ENCODE peak calls at places on chromosomes 7 and 10, in nine cellular contexts. F is ovary, D is pancreas, W is fibroblast of lung, S is BE2C, X is psoas muscle, O is left ventricle myocardium inferior, E is HCT116, U is heart right ventricle. Q is an unnamed sample. For H3K9me3, the result is how much of the 10 kb centered on the place peaks cover.

GRCh38 chr7:126574276-126574675 is 678.5 kb downstream of the GRM8 start:
- DNase-seq in E (no peak), F (no peak), D (no peak), S (no peak), W (peak), O (no peak), X (no peak), U (no peak), Q (no peak)

GRCh38 chr7:47489624-47490023 is 92.3 kb downstream of the TNS3 start:
- DNase-seq in W (no peak), S (no peak), E (no peak), D (no peak), U (no peak), F (peak), O (no peak), X (no peak), Q (no peak)

GRCh38 chr10:119206603-119207366 is 586 bp upstream of the GRK5 start:
- DNase-seq in O (peak), F (peak), U (peak), W (peak), S (peak), E (no peak), D (no peak), X (peak), Q (no peak)

GRCh38 chr10:100890696-100891271 is 22.0 kb upstream of the SLF2 start:
- DNase-seq in D (no peak), W (peak), F (no peak), X (no peak), S (no peak), E (peak), U (no peak), O (no peak), Q (peak)

GRCh38 chr10:86899670-86900276 is 57.6 kb downstream of the MMRN2 start:
- DNase-seq in F (peak), D (no peak), O (peak), S (peak), E (peak), U (no peak), X (no peak), W (peak), Q (no peak)

GRCh38 chr10:132248455-132249231 is 59.1 kb downstream of the STK32C start:
- DNase-seq in X (peak), W (no peak), S (peak), D (peak), F (no peak), U (peak), E (peak), O (no peak), Q (no peak)

GRCh38 chr10:122422266-122422980 is 32.0 kb upstream of the ARMS2 start:
- DNase-seq in S (no peak), D (no peak), U (no peak), X (no peak), O (no peak), F (no peak), E (no peak), W (no peak), Q (no peak)

GRCh38 chr10:70052462-70053211 is at the start of gene MACROH2A2:
- DNase-seq in O (peak), W (peak), U (peak), D (peak), F (peak), E (peak), X (peak), S (peak), Q (no peak)

GRCh38 chr7:5827755-5828154 is 46.3 kb upstream of the RNF216 start:
- DNase-seq in D (peak), U (no peak), W (no peak), X (no peak), E (peak), S (peak), F (no peak), O (no peak), Q (no peak)

GRCh38 chr7:133789951-133790350 is 337.2 kb upstream of the LRGUK start:
- DNase-seq in D (no peak), E (no peak), O (no peak), U (no peak), W (peak), S (no peak), X (no peak), F (no peak), Q (no peak)

GRCh38 chr10:28561531-28561930 is 28.6 kb downstream of the WAC start:
- DNase-seq in D (no peak), E (no peak), F (no peak), X (no peak), S (no peak), W (no peak), U (no peak), O (no peak), Q (no peak)

GRCh38 chr7:28623863-28624262 is 211.5 kb downstream of the CREB5 start:
- DNase-seq in F (no peak), E (peak), D (no peak), S (no peak), X (no peak), O (no peak), U (no peak), W (no peak), Q (no peak)

GRCh38 chr7:107898997-107899594 is 8.1 kb downstream of the DLD start:
- DNase-seq in E (no peak), O (no peak), D (no peak), X (no peak), F (no peak), W (no peak), U (no peak), S (no peak), Q (no peak)

GRCh38 chr10:70564113-70564725 is 38.3 kb downstream of the PRF1 start:
- DNase-seq in E (no peak), X (no peak), U (no peak), W (no peak), S (no peak), D (no peak), O (no peak), F (peak), Q (no peak)

GRCh38 chr7:24756989-24757798 is at the start of gene GSDME:
- DNase-seq in O (peak), D (peak), S (peak), F (peak), E (no peak), U (peak), W (peak), X (peak), Q (peak)

GRCh38 chr7:138875794-138876193 is 77.8 kb upstream of the ATP6V0A4 start:
- DNase-seq in W (peak), D (no peak), F (no peak), E (no peak), U (no peak), O (no peak), X (no peak), S (no peak), Q (peak)

GRCh38 chr10:77077546-77077945 is 560.1 kb downstream of the KCNMA1 start:
- DNase-seq in D (no peak), X (no peak), F (no peak), W (no peak), O (no peak), E (no peak), S (no peak), U (no peak), Q (no peak)

GRCh38 chr10:111598433-111599059 is 521.7 kb downstream of the ADRA2A start:
- DNase-seq in O (no peak), E (peak), W (peak), S (peak), D (peak), U (no peak), F (peak), X (no peak), Q (no peak)

GRCh38 chr7:15720849-15721471 is 34.5 kb upstream of the MEOX2 start:
- DNase-seq in U (no peak), D (no peak), E (peak), F (no peak), S (peak), O (no peak), W (peak), X (no peak), Q (peak)

GRCh38 chr7:128860158-128861073 is 2.2 kb upstream of the ATP6V1F start:
- DNase-seq in X (peak), E (no peak), D (no peak), S (no peak), U (no peak), O (no peak), F (no peak), W (peak), Q (peak)

GRCh38 chr10:23399701-23400144 is 39.2 kb upstream of the OTUD1 start:
- DNase-seq in S (no peak), F (no peak), O (peak), U (peak), D (peak), E (no peak), W (peak), X (peak), Q (peak)

GRCh38 chr7:24778543-24779282 is 21.4 kb upstream of the GSDME start:
- DNase-seq in O (peak), X (peak), W (peak), D (no peak), U (no peak), F (no peak), S (no peak), E (no peak), Q (no peak)

GRCh38 chr10:129792864-129793263 is 171.2 kb downstream of the EBF3 start:
- DNase-seq in S (no peak), O (no peak), E (no peak), F (no peak), D (no peak), U (no peak), X (no peak), W (no peak), Q (no peak)

GRCh38 chr7:123727071-123727837 is 21.5 kb downstream of the WASL start:
- DNase-seq in X (no peak), F (no peak), D (no peak), U (no peak), E (no peak), W (peak), S (no peak), O (no peak), Q (peak)

GRCh38 chr10:22317771-22318565 is 1.8 kb downstream of the COMMD3 start:
- DNase-seq in F (no peak), X (no peak), O (no peak), E (no peak), U (no peak), D (no peak), S (no peak), W (no peak), Q (no peak)

GRCh38 chr7:92635538-92635937 is 45.3 kb upstream of the FAM133B start:
- DNase-seq in O (no peak), D (no peak), E (no peak), W (no peak), S (no peak), X (no peak), F (no peak), U (no peak), Q (no peak)

GRCh38 chr10:77643795-77644468 is 6.3 kb upstream of the KCNMA1 start:
- DNase-seq in D (no peak), W (peak), U (no peak), O (no peak), F (no peak), S (peak), X (no peak), E (peak), Q (peak)

DNA sequence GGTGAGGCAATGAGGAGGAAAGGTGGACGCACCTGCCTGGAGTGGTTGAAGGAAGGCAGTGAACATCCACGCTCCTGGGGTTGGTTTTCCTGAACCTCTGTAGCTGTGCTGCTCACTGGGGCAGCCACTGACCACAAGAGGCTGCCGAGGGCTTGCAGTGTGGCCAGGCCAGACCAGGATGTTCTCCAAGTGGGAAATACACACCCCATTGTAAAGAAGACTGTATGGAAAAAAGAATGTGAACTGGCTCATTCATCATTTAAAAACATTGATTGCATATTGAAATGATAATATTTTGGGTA is 107.6 kb downstream of the SNX10 start:
- DNase-seq in S (no peak), E (no peak), W (peak), X (peak), U (peak), D (peak), F (peak), O (peak), Q (no peak)
- TF ChIP-seq CTCF in S (no peak), E (peak), W (peak), X (peak), U (no peak), D (peak), F (no peak), O (peak), Q (no peak)

DNA sequence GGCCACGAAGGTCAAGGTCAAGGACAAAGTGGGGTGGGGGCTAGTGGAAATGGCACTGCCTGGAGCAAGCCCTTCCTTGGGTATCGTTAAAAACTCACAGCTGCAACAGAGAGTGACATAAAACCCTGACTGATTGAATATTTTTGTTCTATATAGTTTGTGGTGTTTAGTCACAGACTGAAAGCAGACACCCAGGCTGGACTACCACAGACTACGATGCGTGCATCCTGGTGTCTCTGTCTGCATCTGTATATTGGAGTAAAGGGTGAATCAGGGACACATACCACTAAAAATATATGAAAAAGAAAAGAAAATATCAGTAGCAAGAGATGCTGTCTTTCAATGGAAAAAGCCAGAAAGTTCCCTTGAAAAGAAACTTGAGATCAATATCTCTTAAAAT is 101.4 kb downstream of the KLF6 start:
- DNase-seq in W (no peak), U (no peak), F (no peak), E (no peak), X (no peak), D (no peak), S (no peak), O (no peak), Q (no peak)
- H3K9me3 ChIP-seq in W (under half), U (under half), F (under half), E (under half), X (under half), D (under half), S (under half), O (under half), Q (under half)

DNA sequence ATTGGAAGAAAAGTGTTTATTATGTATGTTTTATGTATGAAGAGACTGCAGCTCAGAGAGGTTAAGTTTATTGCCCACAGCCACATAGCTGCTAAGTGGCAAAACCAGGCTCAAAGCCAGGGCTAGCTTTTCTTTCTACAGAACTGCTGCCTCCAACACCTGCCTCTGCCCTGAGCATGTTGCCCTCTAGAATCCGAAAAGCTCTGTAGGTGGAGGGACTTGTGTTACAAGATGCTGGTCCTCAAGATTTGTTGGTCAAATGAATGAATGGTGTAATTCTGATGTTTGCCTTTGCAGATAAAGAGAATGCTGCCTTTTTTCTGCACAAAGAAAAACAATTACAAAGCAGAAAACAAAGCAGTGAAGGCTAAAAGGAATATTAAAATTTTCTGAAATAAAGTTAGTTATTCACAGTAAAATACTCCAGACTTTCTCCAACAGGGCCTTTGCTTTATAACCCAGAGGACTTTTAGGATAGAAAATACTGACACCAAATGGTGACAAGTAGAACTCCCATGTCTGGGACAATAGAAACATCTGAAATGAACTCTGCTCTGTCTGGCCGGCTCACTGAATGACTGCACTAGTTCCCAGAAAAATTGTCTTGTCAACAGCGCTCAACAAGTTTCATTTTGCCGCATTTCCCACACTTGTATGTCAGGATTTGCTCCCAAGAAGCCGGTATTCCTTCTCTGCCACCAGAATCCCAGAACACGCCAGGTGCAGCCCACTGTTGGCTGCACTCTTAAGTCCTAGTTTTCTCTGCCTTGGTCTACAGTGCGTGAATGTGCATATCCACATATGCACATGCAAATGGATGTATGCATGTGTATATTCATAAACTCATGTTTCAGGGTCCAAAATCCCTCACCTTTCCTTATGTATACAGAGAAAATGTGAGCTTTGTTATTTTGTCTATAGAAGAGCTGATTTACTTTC is 11.0 kb upstream of the DNTT start:
- DNase-seq in D (no peak), X (no peak), F (no peak), S (no peak), W (peak), O (no peak), E (peak), U (no peak), Q (peak)
- TF ChIP-seq CTCF in D (peak), X (peak), F (peak), S (peak), W (peak), O (peak), E (peak), U (peak), Q (peak)

GRCh38 chr7:64990216-64990615 is 620 bp downstream of the ZNF117 start:
- DNase-seq in D (no peak), X (no peak), W (no peak), S (no peak), U (no peak), F (no peak), E (no peak), O (no peak), Q (no peak)

GRCh38 chr7:64992971-64993370 is 2.1 kb upstream of the ZNF117 start:
- DNase-seq in D (no peak), W (peak), O (no peak), X (no peak), E (no peak), F (no peak), S (no peak), U (no peak), Q (no peak)

GRCh38 chr7:64996305-64996704 is 5.5 kb upstream of the ZNF117 start:
- DNase-seq in E (no peak), W (no peak), O (no peak), D (no peak), S (no peak), X (no peak), F (no peak), U (no peak), Q (no peak)

GRCh38 chr7:64993901-64994300 is 3.1 kb upstream of the ZNF117 start:
- DNase-seq in O (no peak), F (no peak), X (no peak), D (no peak), U (no peak), W (no peak), E (no peak), S (no peak), Q (no peak)

DNA sequence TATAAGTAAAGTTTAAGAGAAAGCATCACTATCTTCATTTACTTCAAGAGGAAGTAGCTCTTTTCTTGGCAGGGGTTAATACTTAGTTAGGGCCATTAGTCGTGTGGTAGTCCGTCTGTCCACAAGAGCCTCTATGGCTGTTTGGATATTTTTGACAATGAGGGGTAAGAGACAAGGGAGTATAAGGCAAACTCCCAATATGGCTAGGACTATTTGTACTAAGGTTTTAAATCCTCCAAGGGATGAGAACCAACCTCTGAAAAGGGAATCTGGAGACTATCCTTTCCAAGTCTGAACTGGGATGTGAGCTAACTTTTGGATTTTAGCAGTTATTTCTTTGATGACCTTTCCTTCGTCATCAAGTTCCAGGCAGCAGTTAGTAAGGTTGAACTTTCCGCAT is at the start of gene ZNF117:
- DNase-seq in E (no peak), O (no peak), S (no peak), U (no peak), X (no peak), F (no peak), D (no peak), W (no peak), Q (no peak)
- H3K9me3 ChIP-seq in E (under half), O (half or more), S (under half), U (half or more), X (under half), F (under half), D (under half), W (under half), Q (under half)

GRCh38 chr7:74010407-74010806 is 17.6 kb upstream of the ELN start:
- DNase-seq in E (no peak), U (no peak), D (no peak), F (no peak), S (no peak), W (peak), X (peak), O (no peak), Q (no peak)

GRCh38 chr7:74015670-74016069 is 12.3 kb upstream of the ELN start:
- DNase-seq in U (no peak), X (no peak), W (no peak), F (no peak), D (no peak), E (no peak), S (no peak), O (no peak), Q (no peak)

GRCh38 chr7:74009719-74010118 is 18.3 kb upstream of the ELN start:
- DNase-seq in S (no peak), F (no peak), E (no peak), X (peak), D (no peak), U (no peak), W (no peak), O (no peak), Q (no peak)

GRCh38 chr7:74013539-74014272 is 14.3 kb upstream of the ELN start:
- DNase-seq in F (no peak), D (peak), O (no peak), E (no peak), U (peak), S (no peak), W (no peak), X (peak), Q (no peak)

GRCh38 chr7:74012842-74013249 is 15.1 kb upstream of the ELN start:
- DNase-seq in S (no peak), E (no peak), W (peak), U (no peak), F (no peak), O (no peak), D (no peak), X (peak), Q (no peak)
- TF ChIP-seq CTCF in S (no peak), E (no peak), W (no peak), U (no peak), F (no peak), O (no peak), D (no peak), X (no peak), Q (no peak)

DNA sequence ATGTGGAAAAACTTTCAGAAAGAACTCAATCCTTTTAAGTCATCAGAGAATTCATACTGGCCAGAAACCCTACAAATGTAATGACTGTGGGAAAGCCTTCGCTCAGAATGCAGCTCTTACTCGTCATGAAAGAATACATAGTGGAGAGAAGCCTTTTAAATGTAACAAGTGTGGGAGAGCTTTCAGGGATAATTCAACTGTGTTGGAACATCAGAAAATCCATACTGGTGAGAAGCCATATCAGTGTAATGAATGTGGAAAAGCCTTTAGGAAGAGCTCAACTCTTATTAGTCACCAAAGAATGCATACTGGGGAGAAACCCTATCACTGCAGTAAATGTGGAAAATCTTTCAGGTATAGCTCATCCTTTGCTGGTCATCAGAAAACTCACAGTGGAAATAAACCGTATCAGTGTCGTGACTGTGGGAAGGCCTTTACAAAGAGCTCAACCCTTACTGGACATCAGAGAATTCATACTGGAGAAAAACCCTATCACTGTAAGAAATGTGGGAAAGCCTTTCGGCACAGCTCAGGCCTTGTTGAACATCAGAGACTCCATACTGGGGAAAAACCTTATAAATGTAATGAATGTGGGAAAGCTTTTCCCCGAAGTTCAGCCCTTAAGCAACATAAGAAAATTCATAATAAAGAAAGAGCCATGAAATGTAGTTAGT is 10.6 kb downstream of the ZNF485 start:
- DNase-seq in E (no peak), U (no peak), W (no peak), O (no peak), D (no peak), F (no peak), S (no peak), X (no peak), Q (no peak)
- H3K9me3 ChIP-seq in E (under half), U (under half), W (under half), O (under half), D (under half), F (under half), S (under half), X (under half), Q (under half)

Q was measured in AG04450.